ENCODE peak calls at places on chromosomes 4 and X, in seven cellular contexts. I is thoracic aorta; O is SK-MEL-5; B is progenitor cell of endocrine pancreas; Z is NCI-H510A; K is activated CD4-positive, alpha-beta memory T cell treated with anti-CD3 and anti-CD28 coated beads, Interleukin-2, amount 10 ng/mL, durations not matched to agents 7 days and 5 days; Y is CD8-positive, alpha-beta T cell. L is an unnamed sample.

GRCh38 chrX:129945131-129945530 is 37.3 kb upstream of the BCORL1 start:
- DNase-seq in Y (no peak), Z (no peak), I (no peak), B (no peak), K (no peak), O (no peak), L (no peak)

GRCh38 chr4:177964693-177965168 is 522.5 kb upstream of the AGA start:
- DNase-seq in Z (no peak), I (no peak), O (no peak), K (no peak), B (no peak), Y (no peak), L (no peak)

GRCh38 chr4:164977243-164978164 is at the start of gene TRIM61:
- DNase-seq in Z (no peak), B (peak; percentile 37), Y (peak; percentile 51), O (no peak), K (peak; percentile 59), I (no peak), L (peak; percentile 71)

GRCh38 chr4:138957302-138957701 is 58.3 kb upstream of the NOCT start:
- DNase-seq in B (no peak), Y (no peak), I (no peak), O (no peak), K (no peak), Z (no peak), L (no peak)

GRCh38 chrX:102832661-102833060 is 104.4 kb upstream of the RAB40AL start:
- DNase-seq in O (no peak), I (no peak), Y (no peak), Z (peak; percentile 10), B (no peak), K (no peak), L (peak; percentile 11)

GRCh38 chr4:129515356-129515755 is 419.4 kb downstream of the C4orf33 start:
- DNase-seq in Y (no peak), B (no peak), I (no peak), Z (no peak), O (no peak), K (no peak), L (no peak)

GRCh38 chrX:39667191-39667590 is 430.6 kb downstream of the BCOR start:
- DNase-seq in B (no peak), Y (no peak), K (no peak), O (no peak), Z (no peak), I (no peak), L (no peak)

GRCh38 chr4:124121511-124121934 is 591.0 kb downstream of the ANKRD50 start:
- DNase-seq in Z (no peak), Y (no peak), I (no peak), B (no peak), K (no peak), O (no peak), L (no peak)

GRCh38 chr4:8540072-8540471 is 40.1 kb upstream of the GPR78 start:
- DNase-seq in Z (no peak), O (no peak), K (no peak), I (no peak), Y (no peak), B (no peak), L (no peak)

GRCh38 chr4:84846985-84847384 is 119.5 kb downstream of the WDFY3 start:
- DNase-seq in Z (no peak), K (no peak), O (no peak), Y (no peak), B (no peak), I (no peak), L (no peak)

GRCh38 chr4:54104907-54105306 is 4.9 kb downstream of the GSX2 start:
- DNase-seq in Z (no peak), O (no peak), I (no peak), Y (no peak), K (no peak), B (no peak), L (no peak)

GRCh38 chr4:6235901-6236625 is 33.6 kb upstream of the WFS1 start:
- DNase-seq in K (no peak), O (no peak), Z (no peak), I (no peak), B (no peak), Y (no peak), L (no peak)

GRCh38 chr4:115781528-115782146 is 668.2 kb upstream of the NDST4 start:
- DNase-seq in Z (no peak), B (no peak), O (no peak), Y (no peak), I (no peak), K (no peak), L (no peak)

GRCh38 chr4:95548738-95549245 is at the start of gene UNC5C:
- DNase-seq in B (peak; percentile 63), K (no peak), O (peak; percentile 50), I (peak; percentile 45), Y (no peak), Z (no peak), L (no peak)

GRCh38 chrX:43860646-43861370 is 21.4 kb downstream of the MAOB start:
- DNase-seq in O (no peak), K (no peak), Y (no peak), I (no peak), B (no peak), Z (no peak), L (no peak)

GRCh38 chrX:103170216-103170615 is 44.7 kb upstream of the BEX4 start:
- DNase-seq in K (no peak), I (no peak), B (no peak), Y (no peak), Z (no peak), O (no peak), L (no peak)

GRCh38 chr4:8730681-8731080 is 138.1 kb downstream of the CPZ start:
- DNase-seq in O (no peak), Z (no peak), I (no peak), K (peak; percentile 2), B (no peak), Y (no peak), L (no peak)

GRCh38 chr4:128517096-128517738 is 229.6 kb upstream of the PGRMC2 start:
- DNase-seq in I (no peak), K (no peak), Z (no peak), Y (no peak), O (no peak), B (no peak), L (no peak)

GRCh38 chrX:105221374-105221773 is 880 bp upstream of the TEX13A start:
- DNase-seq in B (no peak), Y (no peak), I (no peak), Z (no peak), O (no peak), K (no peak), L (no peak)

GRCh38 chr4:148442830-148443549 is 776 bp upstream of the NR3C2 start:
- DNase-seq in B (no peak), Y (peak; percentile 51), O (no peak), I (no peak), Z (no peak), K (no peak), L (no peak)

GRCh38 chrX:3362956-3363355 is 16.5 kb upstream of the MXRA5 start:
- DNase-seq in O (no peak), Y (no peak), K (no peak), B (no peak), I (no peak), Z (no peak), L (no peak)

GRCh38 chrX:108699368-108699767 is 37.0 kb downstream of the IRS4 start:
- DNase-seq in Z (no peak), B (no peak), I (no peak), K (no peak), Y (no peak), O (peak; percentile 75), L (peak; percentile 25)

GRCh38 chr4:99028187-99028586 is 32.7 kb downstream of the METAP1 start:
- DNase-seq in K (no peak), Y (no peak), B (no peak), Z (no peak), I (no peak), O (no peak), L (no peak)

GRCh38 chr4:845233-845835 is 19.4 kb upstream of the CPLX1 start:
- DNase-seq in Z (no peak), K (no peak), O (no peak), I (no peak), Y (no peak), B (no peak), L (no peak)

GRCh38 chr4:89800527-89801103 is 36.3 kb downstream of the SNCA start:
- DNase-seq in B (no peak), K (no peak), I (no peak), Y (no peak), O (peak; percentile 93), Z (no peak), L (no peak)

GRCh38 chr4:133808151-133808550 is 393.4 kb downstream of the PABPC4L start:
- DNase-seq in I (no peak), K (no peak), Y (no peak), O (no peak), B (no peak), Z (no peak), L (no peak)

GRCh38 chr4:15318621-15319348 is 109.0 kb upstream of the C1QTNF7 start:
- DNase-seq in I (no peak), O (no peak), Z (no peak), B (no peak), Y (no peak), K (no peak), L (no peak)

GRCh38 chrX:13090261-13091110 is 46.1 kb upstream of the FAM9C start:
- DNase-seq in I (no peak), K (no peak), O (peak; percentile 50), Z (no peak), Y (peak; percentile 35), B (no peak), L (no peak)

GRCh38 chrX:72001471-72001870 is 90.8 kb downstream of the NHSL2 start:
- DNase-seq in I (no peak), K (no peak), Y (no peak), Z (no peak), B (no peak), O (peak; percentile 4), L (no peak)

GRCh38 chr4:62816566-62816965 is 1592.7 kb downstream of the TECRL start:
- DNase-seq in I (no peak), B (no peak), O (no peak), Y (no peak), Z (peak; percentile 32), K (no peak), L (no peak)

GRCh38 chr4:85866508-85866907 is 391.6 kb downstream of the ARHGAP24 start:
- DNase-seq in B (no peak), I (no peak), K (no peak), O (no peak), Y (no peak), Z (no peak), L (no peak)